ENCODE peak calls at places on chromosomes 2 and 18, in nine cellular contexts. One of them, this sample, is unnamed.

GRCh38 chr2:28390857-28391563 is 1.6 kb upstream of the FOSL2 start:
- DNase-seq in Karpas-422: no peak
- DNase-seq in PC-9: peak
- DNase-seq in H9: peak
- DNase-seq in OCI-LY7: peak
- DNase-seq in HCT116: no peak
- DNase-seq in fibroblast of lung: no peak
- DNase-seq in PC-3: peak
- DNase-seq in neural progenitor cell: peak
- DNase-seq in this sample: peak

GRCh38 chr18:31510319-31510718 is 12.3 kb downstream of the DSG2 start:
- DNase-seq in Karpas-422: no peak
- DNase-seq in PC-9: no peak
- DNase-seq in H9: no peak
- DNase-seq in OCI-LY7: no peak
- DNase-seq in HCT116: no peak
- DNase-seq in fibroblast of lung: no peak
- DNase-seq in PC-3: peak
- DNase-seq in neural progenitor cell: no peak
- DNase-seq in this sample: peak

GRCh38 chr18:62396381-62396780 is 71.3 kb downstream of the TNFRSF11A start:
- DNase-seq in Karpas-422: no peak
- DNase-seq in PC-9: no peak
- DNase-seq in H9: no peak
- DNase-seq in OCI-LY7: no peak
- DNase-seq in HCT116: no peak
- DNase-seq in fibroblast of lung: no peak
- DNase-seq in PC-3: peak
- DNase-seq in neural progenitor cell: no peak
- DNase-seq in this sample: peak

GRCh38 chr2:72137498-72138010 is 10.1 kb downstream of the CYP26B1 start:
- DNase-seq in Karpas-422: peak
- DNase-seq in PC-9: peak
- DNase-seq in H9: peak
- DNase-seq in OCI-LY7: peak
- DNase-seq in HCT116: no peak
- DNase-seq in fibroblast of lung: peak
- DNase-seq in PC-3: peak
- DNase-seq in neural progenitor cell: peak
- DNase-seq in this sample: peak

GRCh38 chr2:73901143-73901542 is 8.3 kb downstream of the ACTG2 start:
- DNase-seq in Karpas-422: no peak
- DNase-seq in PC-9: no peak
- DNase-seq in H9: no peak
- DNase-seq in OCI-LY7: no peak
- DNase-seq in HCT116: no peak
- DNase-seq in fibroblast of lung: no peak
- DNase-seq in PC-3: no peak
- DNase-seq in neural progenitor cell: no peak
- DNase-seq in this sample: no peak

GRCh38 chr2:235070063-235070706 is 118.4 kb downstream of the SH3BP4 start:
- DNase-seq in Karpas-422: no peak
- DNase-seq in PC-9: peak
- DNase-seq in H9: peak
- DNase-seq in OCI-LY7: no peak
- DNase-seq in HCT116: no peak
- DNase-seq in fibroblast of lung: no peak
- DNase-seq in PC-3: no peak
- DNase-seq in neural progenitor cell: peak
- DNase-seq in this sample: no peak

GRCh38 chr18:944440-944839 is 39.8 kb downstream of the ADCYAP1 start:
- DNase-seq in Karpas-422: no peak
- DNase-seq in PC-9: peak
- DNase-seq in H9: no peak
- DNase-seq in OCI-LY7: no peak
- DNase-seq in HCT116: no peak
- DNase-seq in fibroblast of lung: peak
- DNase-seq in PC-3: peak
- DNase-seq in neural progenitor cell: no peak
- DNase-seq in this sample: peak

GRCh38 chr2:228516019-228516418 is 334.5 kb upstream of the SPHKAP start:
- DNase-seq in Karpas-422: no peak
- DNase-seq in PC-9: no peak
- DNase-seq in H9: no peak
- DNase-seq in OCI-LY7: no peak
- DNase-seq in HCT116: no peak
- DNase-seq in fibroblast of lung: no peak
- DNase-seq in PC-3: no peak
- DNase-seq in neural progenitor cell: peak
- DNase-seq in this sample: no peak

GRCh38 chr2:34242741-34243123 is 643.6 kb upstream of the FAM98A start:
- DNase-seq in Karpas-422: no peak
- DNase-seq in PC-9: no peak
- DNase-seq in H9: no peak
- DNase-seq in OCI-LY7: no peak
- DNase-seq in HCT116: no peak
- DNase-seq in fibroblast of lung: no peak
- DNase-seq in PC-3: no peak
- DNase-seq in neural progenitor cell: no peak
- DNase-seq in this sample: no peak

GRCh38 chr2:231890896-231891513 is 35.2 kb downstream of the NPPC start:
- DNase-seq in Karpas-422: no peak
- DNase-seq in PC-9: no peak
- DNase-seq in H9: no peak
- DNase-seq in OCI-LY7: no peak
- DNase-seq in HCT116: no peak
- DNase-seq in fibroblast of lung: no peak
- DNase-seq in PC-3: peak
- DNase-seq in neural progenitor cell: no peak
- DNase-seq in this sample: peak

GRCh38 chr2:173872714-173873113 is 92.5 kb downstream of the SP3 start:
- DNase-seq in Karpas-422: no peak
- DNase-seq in PC-9: peak
- DNase-seq in H9: no peak
- DNase-seq in OCI-LY7: no peak
- DNase-seq in HCT116: no peak
- DNase-seq in fibroblast of lung: no peak
- DNase-seq in PC-3: peak
- DNase-seq in neural progenitor cell: no peak
- DNase-seq in this sample: peak

DNA sequence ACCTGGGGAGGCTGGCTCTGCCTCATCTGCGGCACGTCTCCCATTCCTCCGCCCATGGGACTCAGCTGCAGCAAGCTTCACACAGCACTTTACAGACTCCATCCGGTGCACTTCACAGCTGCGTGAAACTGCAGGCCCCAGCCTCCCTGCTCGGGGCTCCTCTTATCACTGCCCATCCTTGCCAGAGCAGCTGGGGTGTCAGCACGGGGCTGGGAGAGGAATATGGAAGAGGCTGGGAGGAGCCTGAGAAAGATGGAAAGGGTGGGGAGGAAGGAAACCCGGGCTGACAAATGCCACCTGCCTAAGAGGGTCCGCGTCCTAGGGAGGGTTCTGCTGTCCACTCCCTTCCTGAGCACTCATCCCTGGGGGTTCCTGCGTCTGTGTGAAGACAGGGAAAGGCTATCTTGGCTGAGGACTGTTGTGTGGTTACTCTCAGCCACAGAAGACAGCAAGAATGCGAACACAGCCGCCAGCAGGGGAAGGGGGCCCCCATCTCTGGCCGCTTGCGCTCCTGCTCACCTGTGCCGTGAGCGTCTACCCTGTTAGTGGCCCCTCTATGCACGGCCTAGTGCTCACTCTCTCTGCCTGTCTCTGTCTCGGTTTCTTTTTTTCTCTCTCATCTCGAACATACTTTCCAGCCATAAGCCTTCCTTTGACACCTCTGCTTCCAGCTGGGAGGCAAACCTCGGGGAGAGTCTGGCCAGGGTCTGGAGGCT is 206.9 kb upstream of the APCDD1 start:
- DNase-seq in Karpas-422: no peak
- DNase-seq in PC-9: no peak
- DNase-seq in H9: no peak
- DNase-seq in OCI-LY7: no peak
- DNase-seq in HCT116: no peak
- DNase-seq in fibroblast of lung: no peak
- DNase-seq in PC-3: no peak
- DNase-seq in neural progenitor cell: no peak
- DNase-seq in this sample: no peak
- H2AFZ ChIP-seq in Karpas-422: no peak
- H2AFZ ChIP-seq in PC-9: no peak
- H2AFZ ChIP-seq in H9: no peak
- H2AFZ ChIP-seq in OCI-LY7: no peak
- H2AFZ ChIP-seq in HCT116: no peak
- H2AFZ ChIP-seq in fibroblast of lung: no peak
- H2AFZ ChIP-seq in PC-3: no peak
- H2AFZ ChIP-seq in neural progenitor cell: no peak
- H2AFZ ChIP-seq in this sample: no peak

DNA sequence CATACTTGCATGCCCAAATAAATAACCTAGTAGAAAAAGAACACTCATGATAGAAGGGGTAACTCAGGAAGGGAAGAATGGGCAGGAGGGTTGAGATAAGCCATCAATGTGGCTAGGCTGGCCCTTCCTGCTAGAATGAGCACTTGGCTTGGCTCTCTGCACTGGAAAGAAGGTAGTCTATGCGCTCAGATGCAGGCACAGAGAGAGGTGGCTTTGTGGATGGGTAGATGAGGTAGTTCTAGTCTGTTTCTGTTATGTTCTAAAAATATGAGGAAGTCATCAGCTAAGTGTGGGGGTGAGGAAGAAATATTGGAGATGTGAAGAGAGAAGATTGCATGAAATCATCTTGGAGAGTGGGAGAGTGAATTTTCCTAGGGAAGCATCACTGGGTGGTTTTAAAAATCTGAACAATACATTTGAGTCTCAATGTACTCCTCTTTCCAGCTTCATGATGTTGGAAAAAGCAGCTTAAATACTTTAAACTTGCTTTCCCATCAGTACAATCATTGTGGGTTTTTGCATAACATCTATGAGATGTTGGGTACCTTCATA is 357.1 kb downstream of the CNTNAP5 start:
- DNase-seq in Karpas-422: peak
- DNase-seq in PC-9: no peak
- DNase-seq in H9: no peak
- DNase-seq in OCI-LY7: no peak
- DNase-seq in HCT116: no peak
- DNase-seq in fibroblast of lung: no peak
- DNase-seq in PC-3: no peak
- DNase-seq in neural progenitor cell: no peak
- DNase-seq in this sample: no peak
- H3K27ac ChIP-seq in Karpas-422: no peak
- H3K27ac ChIP-seq in PC-9: no peak
- H3K27ac ChIP-seq in H9: no peak
- H3K27ac ChIP-seq in OCI-LY7: no peak
- H3K27ac ChIP-seq in HCT116: no peak
- H3K27ac ChIP-seq in fibroblast of lung: no peak
- H3K27ac ChIP-seq in PC-3: no peak
- H3K27ac ChIP-seq in neural progenitor cell: no peak
- H3K27ac ChIP-seq in this sample: no peak

GRCh38 chr2:223873672-223874071 is 36.3 kb upstream of the AP1S3 start:
- DNase-seq in Karpas-422: no peak
- DNase-seq in PC-9: no peak
- DNase-seq in H9: no peak
- DNase-seq in OCI-LY7: no peak
- DNase-seq in HCT116: no peak
- DNase-seq in fibroblast of lung: no peak
- DNase-seq in PC-3: no peak
- DNase-seq in neural progenitor cell: no peak
- DNase-seq in this sample: no peak

GRCh38 chr2:223865907-223866508 is 28.6 kb upstream of the AP1S3 start:
- DNase-seq in Karpas-422: no peak
- DNase-seq in PC-9: no peak
- DNase-seq in H9: no peak
- DNase-seq in OCI-LY7: peak
- DNase-seq in HCT116: no peak
- DNase-seq in fibroblast of lung: no peak
- DNase-seq in PC-3: no peak
- DNase-seq in neural progenitor cell: no peak
- DNase-seq in this sample: peak

GRCh38 chr2:223870840-223871618 is 33.6 kb upstream of the AP1S3 start:
- DNase-seq in Karpas-422: no peak
- DNase-seq in PC-9: no peak
- DNase-seq in H9: no peak
- DNase-seq in OCI-LY7: no peak
- DNase-seq in HCT116: no peak
- DNase-seq in fibroblast of lung: peak
- DNase-seq in PC-3: no peak
- DNase-seq in neural progenitor cell: no peak
- DNase-seq in this sample: no peak

GRCh38 chr2:223865124-223865523 is 27.7 kb upstream of the AP1S3 start:
- DNase-seq in Karpas-422: no peak
- DNase-seq in PC-9: no peak
- DNase-seq in H9: no peak
- DNase-seq in OCI-LY7: peak
- DNase-seq in HCT116: no peak
- DNase-seq in fibroblast of lung: no peak
- DNase-seq in PC-3: no peak
- DNase-seq in neural progenitor cell: no peak
- DNase-seq in this sample: no peak

DNA sequence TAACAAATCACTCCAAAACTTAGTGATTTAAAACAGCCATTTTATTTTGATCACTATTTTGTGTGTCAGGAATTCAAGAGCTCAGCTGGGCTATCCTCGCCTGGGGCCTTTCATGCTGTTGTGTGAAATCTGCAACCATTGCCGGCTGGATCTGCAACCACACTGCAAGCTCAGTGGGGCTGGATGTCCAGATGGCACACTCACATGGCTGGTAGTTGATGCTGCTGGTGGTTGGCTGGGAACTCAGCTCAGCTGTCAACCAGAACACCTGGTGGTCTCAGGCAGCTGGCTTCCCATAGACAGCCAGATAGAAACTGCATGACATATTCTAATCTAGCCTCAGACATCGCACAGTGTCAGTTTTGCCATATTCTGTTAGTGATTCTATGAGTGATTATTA is 30.6 kb upstream of the AP1S3 start:
- DNase-seq in Karpas-422: no peak
- DNase-seq in PC-9: no peak
- DNase-seq in H9: no peak
- DNase-seq in OCI-LY7: peak
- DNase-seq in HCT116: no peak
- DNase-seq in fibroblast of lung: no peak
- DNase-seq in PC-3: no peak
- DNase-seq in neural progenitor cell: no peak
- DNase-seq in this sample: no peak
- H2AFZ ChIP-seq in Karpas-422: no peak
- H2AFZ ChIP-seq in PC-9: no peak
- H2AFZ ChIP-seq in H9: no peak
- H2AFZ ChIP-seq in OCI-LY7: no peak
- H2AFZ ChIP-seq in HCT116: no peak
- H2AFZ ChIP-seq in fibroblast of lung: no peak
- H2AFZ ChIP-seq in PC-3: no peak
- H2AFZ ChIP-seq in neural progenitor cell: no peak
- H2AFZ ChIP-seq in this sample: no peak

DNA sequence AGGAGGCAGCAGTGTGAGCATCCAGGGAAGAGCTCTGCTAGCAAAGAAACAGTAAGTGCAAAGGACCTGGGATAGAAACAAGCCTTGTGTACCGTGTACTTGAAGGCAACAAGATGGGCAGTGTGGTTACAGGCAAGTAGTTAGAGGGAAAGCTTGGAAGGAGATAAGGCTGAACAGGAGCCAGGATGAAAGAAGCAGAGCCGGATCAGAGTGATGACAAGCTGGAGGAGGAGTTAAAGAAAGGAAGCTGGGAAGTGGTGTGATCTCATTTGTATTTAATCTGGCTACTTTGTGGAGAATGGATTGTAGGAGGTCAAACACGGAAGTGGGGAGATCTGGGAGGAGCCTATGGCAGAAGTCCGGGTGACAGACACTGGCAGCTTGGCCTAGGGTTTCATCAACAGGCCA is 44.7 kb upstream of the VPS54 start:
- DNase-seq in Karpas-422: peak
- DNase-seq in PC-9: no peak
- DNase-seq in H9: peak
- DNase-seq in OCI-LY7: peak
- DNase-seq in HCT116: no peak
- DNase-seq in fibroblast of lung: peak
- DNase-seq in PC-3: no peak
- DNase-seq in neural progenitor cell: no peak
- DNase-seq in this sample: peak
- H3K27ac ChIP-seq in Karpas-422: peak
- H3K27ac ChIP-seq in PC-9: no peak
- H3K27ac ChIP-seq in H9: no peak
- H3K27ac ChIP-seq in OCI-LY7: peak
- H3K27ac ChIP-seq in HCT116: no peak
- H3K27ac ChIP-seq in fibroblast of lung: peak
- H3K27ac ChIP-seq in PC-3: no peak
- H3K27ac ChIP-seq in neural progenitor cell: no peak
- H3K27ac ChIP-seq in this sample: peak